ENCODE peak calls at places on chromosomes 11 and 22, in five cellular contexts. S, M, D, F and T are unnamed samples.

GRCh38 chr11:121244861-121245260 is 47.7 kb upstream of the SC5D start:
- DNase-seq in S (no peak), M (no peak), D (no peak), F (no peak), T (no peak)

GRCh38 chr22:30755760-30756124 is 61.1 kb downstream of the OSBP2 start:
- DNase-seq in S (no peak), M (no peak), D (no peak), F (no peak), T (no peak)

GRCh38 chr22:49601614-49602321 is 225.9 kb downstream of the BRD1 start:
- DNase-seq in S (no peak), M (no peak), D (no peak), F (no peak), T (no peak)

GRCh38 chr11:106161775-106162174 is 84.3 kb downstream of the AASDHPPT start:
- DNase-seq in S (no peak), M (no peak), D (no peak), F (no peak), T (no peak)

GRCh38 chr11:37500425-37500824 is 902.4 kb upstream of the RAG2 start:
- DNase-seq in S (no peak), M (no peak), D (no peak), F (no peak), T (no peak)

GRCh38 chr11:76265771-76266241 is 59.5 kb upstream of the WNT11 start:
- DNase-seq in S (no peak), M (no peak), D (no peak), F (no peak), T (no peak)

GRCh38 chr22:39900306-39901227 is at the start of gene GRAP2:
- DNase-seq in S (no peak), M (peak; percentile 94), D (no peak), F (no peak), T (no peak)

GRCh38 chr11:115060840-115061239 is 382.5 kb downstream of the NXPE2 start:
- DNase-seq in S (no peak), M (no peak), D (no peak), F (no peak), T (no peak)

GRCh38 chr11:83726316-83726715 is 440.1 kb upstream of the CCDC90B start:
- DNase-seq in S (no peak), M (no peak), D (no peak), F (no peak), T (no peak)

GRCh38 chr22:47209547-47210023 is 447.1 kb downstream of the TBC1D22A start:
- DNase-seq in S (no peak), M (no peak), D (peak; percentile 1), F (no peak), T (no peak)

GRCh38 chr22:33780761-33781160 is 139.5 kb downstream of the LARGE1 start:
- DNase-seq in S (no peak), M (no peak), D (no peak), F (no peak), T (no peak)

GRCh38 chr11:35373284-35373933 is 45.9 kb downstream of the SLC1A2 start:
- DNase-seq in S (peak; percentile 28), M (no peak), D (no peak), F (no peak), T (peak; percentile 86)
- TF ChIP-seq KDM1A in S (no peak), M (no peak), D (no peak), F (no peak), T (no peak)

GRCh38 chr11:112520293-112520692 is 259.6 kb upstream of the PLET1 start:
- DNase-seq in S (no peak), M (no peak), D (no peak), F (no peak), T (no peak)
- TF ChIP-seq CEBPB in S (no peak), M (no peak), D (no peak), F (no peak), T (no peak)

DNA sequence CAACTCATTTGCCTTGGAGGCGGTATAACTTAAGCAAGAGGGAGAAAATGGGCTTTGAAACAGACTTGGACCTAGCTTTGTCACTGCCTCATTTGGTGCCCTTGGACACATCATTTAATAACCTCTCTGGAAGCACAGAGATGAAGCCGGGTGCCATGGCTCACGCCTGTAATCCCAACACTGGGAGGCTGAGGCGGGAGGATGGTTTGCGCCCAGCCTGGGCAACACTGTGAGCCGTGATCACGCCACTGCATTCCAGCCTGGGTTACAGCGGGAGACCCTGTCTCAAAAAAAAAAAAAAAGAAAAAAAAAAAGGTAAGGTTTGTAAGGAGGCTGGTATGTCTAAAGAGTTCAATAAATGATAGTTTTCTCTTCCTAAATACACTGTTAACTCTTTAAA is 806 bp downstream of the COA4 start:
- DNase-seq in S (no peak), M (no peak), D (no peak), F (no peak), T (no peak)
- TF ChIP-seq RFX5 in S (no peak), M (no peak), D (no peak), F (no peak), T (no peak)

GRCh38 chr11:31936309-31936708 is 125.2 kb upstream of the PAX6 start:
- DNase-seq in S (no peak), M (no peak), D (no peak), F (no peak), T (no peak)

GRCh38 chr11:31927982-31928381 is 116.9 kb upstream of the PAX6 start:
- DNase-seq in S (no peak), M (no peak), D (no peak), F (no peak), T (no peak)

GRCh38 chr11:31926816-31927528 is 115.8 kb upstream of the PAX6 start:
- DNase-seq in S (no peak), M (no peak), D (no peak), F (no peak), T (no peak)

GRCh38 chr11:31932879-31933278 is 121.8 kb upstream of the PAX6 start:
- DNase-seq in S (no peak), M (no peak), D (no peak), F (no peak), T (no peak)
- TF ChIP-seq KDM1A in S (no peak), M (no peak), D (no peak), F (no peak), T (no peak)